ENCODE peak calls at places on chromosome 1, in ten cellular contexts. One of them, this sample, is unnamed.

GRCh38 chr1:209655832-209656231 is 3.6 kb upstream of the LAMB3 start:
- DNase-seq in suprapubic skin: no peak
- DNase-seq in neural progenitor cell: no peak
- DNase-seq in heart right ventricle: no peak
- DNase-seq in mammary epithelial cell: peak; percentile 99
- DNase-seq in tibial artery: no peak
- DNase-seq in AG04450: no peak
- DNase-seq in GM23338: no peak
- DNase-seq in OCI-LY7: no peak
- DNase-seq in A549: no peak
- DNase-seq in this sample: no peak

GRCh38 chr1:13492711-13493110 is 21.1 kb downstream of the LRRC38 start:
- DNase-seq in suprapubic skin: no peak
- DNase-seq in neural progenitor cell: no peak
- DNase-seq in heart right ventricle: peak; percentile 16
- DNase-seq in mammary epithelial cell: no peak
- DNase-seq in tibial artery: no peak
- DNase-seq in AG04450: no peak
- DNase-seq in GM23338: no peak
- DNase-seq in OCI-LY7: no peak
- DNase-seq in A549: no peak
- DNase-seq in this sample: no peak

GRCh38 chr1:208203127-208203847 is 40.9 kb downstream of the PLXNA2 start:
- DNase-seq in suprapubic skin: no peak
- DNase-seq in neural progenitor cell: no peak
- DNase-seq in heart right ventricle: peak; percentile 71
- DNase-seq in mammary epithelial cell: peak; percentile 28
- DNase-seq in tibial artery: no peak
- DNase-seq in AG04450: no peak
- DNase-seq in GM23338: no peak
- DNase-seq in OCI-LY7: no peak
- DNase-seq in A549: peak; percentile 75
- DNase-seq in this sample: no peak

GRCh38 chr1:95216292-95216990 is 17.6 kb upstream of the RWDD3 start:
- DNase-seq in suprapubic skin: no peak
- DNase-seq in neural progenitor cell: no peak
- DNase-seq in heart right ventricle: no peak
- DNase-seq in mammary epithelial cell: no peak
- DNase-seq in tibial artery: no peak
- DNase-seq in AG04450: no peak
- DNase-seq in GM23338: no peak
- DNase-seq in OCI-LY7: no peak
- DNase-seq in A549: no peak
- DNase-seq in this sample: no peak

GRCh38 chr1:1088801-1089680 is 14.9 kb upstream of the RNF223 start:
- DNase-seq in suprapubic skin: no peak
- DNase-seq in neural progenitor cell: no peak
- DNase-seq in heart right ventricle: no peak
- DNase-seq in mammary epithelial cell: no peak
- DNase-seq in tibial artery: peak; percentile 11
- DNase-seq in AG04450: no peak
- DNase-seq in GM23338: no peak
- DNase-seq in OCI-LY7: no peak
- DNase-seq in A549: no peak
- DNase-seq in this sample: no peak

GRCh38 chr1:119226880-119227279 is 86.4 kb upstream of the WARS2 start:
- DNase-seq in suprapubic skin: no peak
- DNase-seq in neural progenitor cell: peak; percentile 29
- DNase-seq in heart right ventricle: no peak
- DNase-seq in mammary epithelial cell: peak; percentile 15
- DNase-seq in tibial artery: no peak
- DNase-seq in AG04450: no peak
- DNase-seq in GM23338: no peak
- DNase-seq in OCI-LY7: no peak
- DNase-seq in A549: no peak
- DNase-seq in this sample: no peak

GRCh38 chr1:84959294-84959693 is 37.6 kb downstream of the MCOLN2 start:
- DNase-seq in suprapubic skin: no peak
- DNase-seq in neural progenitor cell: no peak
- DNase-seq in heart right ventricle: no peak
- DNase-seq in mammary epithelial cell: no peak
- DNase-seq in tibial artery: no peak
- DNase-seq in AG04450: no peak
- DNase-seq in GM23338: no peak
- DNase-seq in OCI-LY7: no peak
- DNase-seq in A549: no peak
- DNase-seq in this sample: no peak

GRCh38 chr1:2088434-2088833 is 38.2 kb downstream of the PRKCZ start:
- DNase-seq in suprapubic skin: no peak
- DNase-seq in neural progenitor cell: peak; percentile 27
- DNase-seq in heart right ventricle: no peak
- DNase-seq in mammary epithelial cell: no peak
- DNase-seq in tibial artery: no peak
- DNase-seq in AG04450: peak; percentile 8
- DNase-seq in GM23338: no peak
- DNase-seq in OCI-LY7: no peak
- DNase-seq in A549: no peak
- DNase-seq in this sample: no peak

GRCh38 chr1:19623523-19623922 is 20.6 kb upstream of the NBL1 start:
- DNase-seq in suprapubic skin: no peak
- DNase-seq in neural progenitor cell: no peak
- DNase-seq in heart right ventricle: no peak
- DNase-seq in mammary epithelial cell: no peak
- DNase-seq in tibial artery: no peak
- DNase-seq in AG04450: no peak
- DNase-seq in GM23338: no peak
- DNase-seq in OCI-LY7: no peak
- DNase-seq in A549: no peak
- DNase-seq in this sample: no peak

GRCh38 chr1:186059752-186060151 is 315.3 kb downstream of the TPR start:
- DNase-seq in suprapubic skin: no peak
- DNase-seq in neural progenitor cell: no peak
- DNase-seq in heart right ventricle: no peak
- DNase-seq in mammary epithelial cell: no peak
- DNase-seq in tibial artery: no peak
- DNase-seq in AG04450: no peak
- DNase-seq in GM23338: no peak
- DNase-seq in OCI-LY7: no peak
- DNase-seq in A549: no peak
- DNase-seq in this sample: no peak

GRCh38 chr1:194233069-194233468 is 1046.7 kb upstream of the B3GALT2 start:
- DNase-seq in suprapubic skin: no peak
- DNase-seq in neural progenitor cell: no peak
- DNase-seq in heart right ventricle: no peak
- DNase-seq in mammary epithelial cell: no peak
- DNase-seq in tibial artery: no peak
- DNase-seq in AG04450: no peak
- DNase-seq in GM23338: no peak
- DNase-seq in OCI-LY7: no peak
- DNase-seq in A549: peak; percentile 3
- DNase-seq in this sample: no peak

GRCh38 chr1:220956861-220957605 is 77.8 kb downstream of the HLX start:
- DNase-seq in suprapubic skin: peak; percentile 71
- DNase-seq in neural progenitor cell: peak; percentile 6
- DNase-seq in heart right ventricle: no peak
- DNase-seq in mammary epithelial cell: peak; percentile 88
- DNase-seq in tibial artery: peak; percentile 41
- DNase-seq in AG04450: peak; percentile 74
- DNase-seq in GM23338: no peak
- DNase-seq in OCI-LY7: no peak
- DNase-seq in A549: no peak
- DNase-seq in this sample: peak; percentile 78

GRCh38 chr1:192311281-192311680 is 5.5 kb upstream of the RGS21 start:
- DNase-seq in suprapubic skin: no peak
- DNase-seq in neural progenitor cell: no peak
- DNase-seq in heart right ventricle: no peak
- DNase-seq in mammary epithelial cell: peak; percentile 10
- DNase-seq in tibial artery: no peak
- DNase-seq in AG04450: peak; percentile 32
- DNase-seq in GM23338: peak; percentile 5
- DNase-seq in OCI-LY7: peak; percentile 2
- DNase-seq in A549: no peak
- DNase-seq in this sample: no peak

GRCh38 chr1:156298852-156299357 is at the start of gene VHLL:
- DNase-seq in suprapubic skin: no peak
- DNase-seq in neural progenitor cell: no peak
- DNase-seq in heart right ventricle: no peak
- DNase-seq in mammary epithelial cell: no peak
- DNase-seq in tibial artery: no peak
- DNase-seq in AG04450: no peak
- DNase-seq in GM23338: no peak
- DNase-seq in OCI-LY7: no peak
- DNase-seq in A549: no peak
- DNase-seq in this sample: no peak

GRCh38 chr1:207034208-207034607 is 1.7 kb upstream of the C1orf116 start:
- DNase-seq in suprapubic skin: no peak
- DNase-seq in neural progenitor cell: no peak
- DNase-seq in heart right ventricle: no peak
- DNase-seq in mammary epithelial cell: no peak
- DNase-seq in tibial artery: no peak
- DNase-seq in AG04450: no peak
- DNase-seq in GM23338: no peak
- DNase-seq in OCI-LY7: no peak
- DNase-seq in A549: no peak
- DNase-seq in this sample: no peak

DNA sequence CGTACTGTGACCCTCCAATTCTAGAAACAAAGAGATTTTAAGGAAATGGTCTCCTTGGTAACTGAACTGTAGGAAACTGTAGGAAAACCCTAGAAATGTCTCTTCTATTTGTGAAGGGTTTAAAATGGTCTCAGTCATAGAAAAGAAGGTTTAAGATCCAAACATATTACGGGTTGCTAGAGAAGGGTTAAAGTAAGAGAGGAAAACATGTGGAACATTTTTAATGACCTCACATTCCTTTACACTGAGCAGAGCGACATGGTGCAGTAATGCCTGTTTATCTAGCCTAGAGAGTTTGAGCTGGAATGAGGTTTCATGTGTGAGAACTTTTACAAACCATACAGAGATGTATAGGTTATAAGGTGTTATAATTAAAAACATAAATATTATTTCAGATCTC is 36.9 kb upstream of the C1orf105 start:
- DNase-seq in suprapubic skin: no peak
- DNase-seq in neural progenitor cell: no peak
- DNase-seq in heart right ventricle: no peak
- DNase-seq in mammary epithelial cell: no peak
- DNase-seq in tibial artery: no peak
- DNase-seq in AG04450: no peak
- DNase-seq in GM23338: peak; percentile 16
- DNase-seq in OCI-LY7: no peak
- DNase-seq in A549: no peak
- DNase-seq in this sample: no peak
- H3K4me3 ChIP-seq in suprapubic skin: no peak overlapping the region
- H3K4me3 ChIP-seq in neural progenitor cell: no peak overlapping the region
- H3K4me3 ChIP-seq in heart right ventricle: peak overlapping the region; percentile 6
- H3K4me3 ChIP-seq in mammary epithelial cell: no peak overlapping the region
- H3K4me3 ChIP-seq in tibial artery: peak overlapping the region; percentile 8
- H3K4me3 ChIP-seq in AG04450: no peak overlapping the region
- H3K4me3 ChIP-seq in GM23338: no peak overlapping the region
- H3K4me3 ChIP-seq in OCI-LY7: no peak overlapping the region
- H3K4me3 ChIP-seq in A549: no peak overlapping the region
- H3K4me3 ChIP-seq in this sample: no peak overlapping the region

DNA sequence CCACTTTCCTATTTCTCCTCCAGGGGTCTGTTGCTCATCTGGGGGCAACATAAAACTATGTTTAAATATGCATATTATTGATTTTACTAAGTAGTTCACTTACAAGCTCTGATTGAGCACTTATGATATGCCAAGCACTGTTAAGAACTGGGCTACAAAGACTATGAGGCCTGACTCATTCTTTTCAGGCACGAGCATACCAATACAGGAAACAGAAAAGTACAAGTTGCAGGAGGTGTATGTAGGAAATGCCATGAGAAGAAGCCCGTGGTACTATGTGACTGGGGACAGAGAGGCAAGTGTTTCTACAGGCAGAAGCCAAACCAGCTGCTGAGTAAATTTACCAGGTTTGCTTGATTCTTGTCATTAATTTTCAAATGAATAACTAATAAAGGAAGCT is 120.4 kb upstream of the PTGFR start:
- DNase-seq in suprapubic skin: no peak
- DNase-seq in neural progenitor cell: no peak
- DNase-seq in heart right ventricle: no peak
- DNase-seq in mammary epithelial cell: peak; percentile 73
- DNase-seq in tibial artery: no peak
- DNase-seq in AG04450: peak; percentile 11
- DNase-seq in GM23338: no peak
- DNase-seq in OCI-LY7: no peak
- DNase-seq in A549: no peak
- DNase-seq in this sample: no peak
- TF ChIP-seq CTCF in suprapubic skin: no peak
- TF ChIP-seq CTCF in neural progenitor cell: no peak
- TF ChIP-seq CTCF in heart right ventricle: no peak
- TF ChIP-seq CTCF in mammary epithelial cell: no peak
- TF ChIP-seq CTCF in tibial artery: no peak
- TF ChIP-seq CTCF in AG04450: no peak
- TF ChIP-seq CTCF in GM23338: no peak
- TF ChIP-seq CTCF in OCI-LY7: no peak
- TF ChIP-seq CTCF in A549: no peak
- TF ChIP-seq CTCF in this sample: no peak

DNA sequence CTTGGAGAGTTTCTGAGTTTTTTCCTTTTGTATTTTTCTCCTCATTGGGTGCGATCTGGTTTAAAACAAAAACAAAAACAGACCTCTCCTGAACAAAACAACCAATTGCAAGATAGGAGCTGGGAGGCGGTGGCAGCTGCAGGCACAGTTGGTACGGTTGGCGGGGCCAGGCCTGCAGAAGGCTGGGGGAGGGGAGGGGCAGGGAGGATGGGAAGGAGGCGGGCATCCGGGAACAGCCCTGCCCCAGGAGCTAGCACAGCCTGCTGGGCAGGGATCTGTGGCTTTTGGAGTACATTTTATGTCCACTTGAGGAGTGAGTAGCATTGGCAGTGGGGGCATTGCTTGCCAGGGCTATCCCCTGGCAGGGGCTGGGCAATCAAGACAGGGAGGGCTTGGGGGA is 5.2 kb downstream of the CAPN9 start:
- DNase-seq in suprapubic skin: no peak
- DNase-seq in neural progenitor cell: no peak
- DNase-seq in heart right ventricle: peak; percentile 21
- DNase-seq in mammary epithelial cell: no peak
- DNase-seq in tibial artery: no peak
- DNase-seq in AG04450: no peak
- DNase-seq in GM23338: peak; percentile 75
- DNase-seq in OCI-LY7: no peak
- DNase-seq in A549: no peak
- DNase-seq in this sample: no peak
- H3K27ac ChIP-seq in suprapubic skin: no peak overlapping the region
- H3K27ac ChIP-seq in neural progenitor cell: no peak overlapping the region
- H3K27ac ChIP-seq in heart right ventricle: peak overlapping the region; percentile 68
- H3K27ac ChIP-seq in mammary epithelial cell: no peak overlapping the region
- H3K27ac ChIP-seq in tibial artery: no peak overlapping the region
- H3K27ac ChIP-seq in AG04450: no peak overlapping the region
- H3K27ac ChIP-seq in GM23338: no peak overlapping the region
- H3K27ac ChIP-seq in OCI-LY7: no peak overlapping the region
- H3K27ac ChIP-seq in A549: no peak overlapping the region
- H3K27ac ChIP-seq in this sample: no peak overlapping the region

DNA sequence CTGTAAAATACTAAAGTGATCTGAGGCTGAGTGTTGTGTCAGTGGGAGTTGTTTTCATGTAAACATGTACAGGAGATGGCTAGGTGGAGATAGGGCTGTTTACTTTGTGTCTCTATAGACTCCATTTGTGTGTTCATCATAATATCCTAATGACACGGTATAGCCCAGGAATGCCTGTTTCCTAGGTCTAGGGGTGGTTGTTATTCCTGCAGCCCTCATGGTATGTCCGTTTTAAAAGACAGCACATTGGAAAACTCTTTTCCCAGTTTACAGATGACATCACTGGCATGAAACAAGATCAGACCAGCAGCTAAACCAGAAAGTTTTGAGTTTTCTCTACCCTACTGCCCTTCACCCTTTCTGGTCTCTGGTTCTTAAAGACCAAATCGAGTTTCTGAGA is 227.3 kb upstream of the TMEM51 start:
- DNase-seq in suprapubic skin: no peak
- DNase-seq in neural progenitor cell: no peak
- DNase-seq in heart right ventricle: no peak
- DNase-seq in mammary epithelial cell: no peak
- DNase-seq in tibial artery: no peak
- DNase-seq in AG04450: no peak
- DNase-seq in GM23338: no peak
- DNase-seq in OCI-LY7: no peak
- DNase-seq in A549: no peak
- DNase-seq in this sample: no peak
- H3K4me3 ChIP-seq in suprapubic skin: no peak overlapping the region
- H3K4me3 ChIP-seq in neural progenitor cell: no peak overlapping the region
- H3K4me3 ChIP-seq in heart right ventricle: no peak overlapping the region
- H3K4me3 ChIP-seq in mammary epithelial cell: peak overlapping the region; percentile 82
- H3K4me3 ChIP-seq in tibial artery: no peak overlapping the region
- H3K4me3 ChIP-seq in AG04450: peak overlapping the region; percentile 7
- H3K4me3 ChIP-seq in GM23338: no peak overlapping the region
- H3K4me3 ChIP-seq in OCI-LY7: no peak overlapping the region
- H3K4me3 ChIP-seq in A549: no peak overlapping the region
- H3K4me3 ChIP-seq in this sample: no peak overlapping the region

This sample was measured in right atrium auricular region.